ENCODE peak calls at places on chromosomes 12 and 14, in nine cellular contexts. T is GM12878, B is GM23338, Q is spleen, K is K562, P is upper lobe of left lung, I is suprapubic skin, J is breast epithelium, O is sigmoid colon. D is an unnamed sample.

GRCh38 chr12:39605996-39606395 is 13.6 kb downstream of the ABCD2 start:
- DNase-seq in T (no peak), B (peak), Q (no peak), K (no peak), P (no peak), I (no peak), J (no peak), O (no peak), D (no peak)

GRCh38 chr12:125240717-125241116 is 175.5 kb downstream of the AACS start:
- DNase-seq in T (no peak), B (no peak), Q (no peak), K (no peak), P (no peak), I (no peak), J (no peak), O (no peak), D (no peak)

GRCh38 chr12:113443030-113443539 is 20.9 kb downstream of the SDSL start:
- DNase-seq in T (no peak), B (no peak), Q (no peak), K (peak), P (no peak), I (no peak), J (no peak), O (no peak), D (no peak)

GRCh38 chr12:93725531-93725930 is 48.4 kb downstream of the CRADD start:
- DNase-seq in T (no peak), B (no peak), Q (no peak), K (no peak), P (no peak), I (no peak), J (no peak), O (no peak), D (no peak)

GRCh38 chr14:68444449-68445168 is 348.3 kb downstream of the ZFP36L1 start:
- DNase-seq in T (no peak), B (no peak), Q (no peak), K (no peak), P (no peak), I (no peak), J (peak), O (no peak), D (peak)

GRCh38 chr12:90149453-90149852 is 440.8 kb upstream of the ATP2B1 start:
- DNase-seq in T (no peak), B (no peak), Q (no peak), K (no peak), P (no peak), I (no peak), J (no peak), O (no peak), D (no peak)

GRCh38 chr14:69980457-69981414 is 101.5 kb downstream of the SMOC1 start:
- DNase-seq in T (no peak), B (peak), Q (no peak), K (no peak), P (no peak), I (no peak), J (no peak), O (no peak), D (no peak)

GRCh38 chr14:71908141-71908540 is 24.1 kb upstream of the RGS6 start:
- DNase-seq in T (no peak), B (no peak), Q (no peak), K (no peak), P (no peak), I (no peak), J (no peak), O (no peak), D (no peak)

GRCh38 chr12:70919597-70920035 is 922 bp downstream of the PTPRR start:
- DNase-seq in T (no peak), B (peak), Q (no peak), K (no peak), P (no peak), I (no peak), J (no peak), O (no peak), D (no peak)

DNA sequence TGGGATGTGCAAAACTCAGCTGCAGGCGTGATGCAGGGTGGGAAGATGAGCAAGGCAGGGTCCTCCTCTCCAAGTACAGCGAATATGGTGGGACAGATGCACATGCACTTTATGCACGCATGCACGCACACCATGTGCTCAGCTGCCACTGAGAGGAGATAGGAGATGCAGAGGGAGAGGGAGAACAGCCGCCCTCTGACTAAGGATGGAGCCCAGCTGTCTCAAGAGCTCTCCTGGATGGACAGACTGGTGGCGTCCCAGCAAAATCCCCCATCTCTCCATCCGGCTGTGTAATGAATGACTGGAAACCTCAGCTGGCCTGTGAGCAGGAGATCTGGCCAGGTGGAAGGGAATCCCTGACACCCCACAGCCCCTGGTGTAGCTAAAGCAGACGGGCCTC is 24.3 kb upstream of the BDKRB1 start:
- DNase-seq in T (no peak), B (no peak), Q (no peak), K (no peak), P (no peak), I (no peak), J (no peak), O (no peak), D (no peak)
- TF ChIP-seq POLR2AphosphoS5 in T (no peak), B (no peak), Q (no peak), K (no peak), P (no peak), I (no peak), J (no peak), O (no peak), D (no peak)

GRCh38 chr14:35558680-35559079 is 24.7 kb downstream of the INSM2 start:
- DNase-seq in T (no peak), B (peak), Q (no peak), K (no peak), P (no peak), I (no peak), J (no peak), O (no peak), D (no peak)
- TF ChIP-seq CTCF in T (no peak), B (no peak), Q (no peak), K (no peak), P (no peak), I (no peak), J (no peak), O (no peak), D (no peak)

DNA sequence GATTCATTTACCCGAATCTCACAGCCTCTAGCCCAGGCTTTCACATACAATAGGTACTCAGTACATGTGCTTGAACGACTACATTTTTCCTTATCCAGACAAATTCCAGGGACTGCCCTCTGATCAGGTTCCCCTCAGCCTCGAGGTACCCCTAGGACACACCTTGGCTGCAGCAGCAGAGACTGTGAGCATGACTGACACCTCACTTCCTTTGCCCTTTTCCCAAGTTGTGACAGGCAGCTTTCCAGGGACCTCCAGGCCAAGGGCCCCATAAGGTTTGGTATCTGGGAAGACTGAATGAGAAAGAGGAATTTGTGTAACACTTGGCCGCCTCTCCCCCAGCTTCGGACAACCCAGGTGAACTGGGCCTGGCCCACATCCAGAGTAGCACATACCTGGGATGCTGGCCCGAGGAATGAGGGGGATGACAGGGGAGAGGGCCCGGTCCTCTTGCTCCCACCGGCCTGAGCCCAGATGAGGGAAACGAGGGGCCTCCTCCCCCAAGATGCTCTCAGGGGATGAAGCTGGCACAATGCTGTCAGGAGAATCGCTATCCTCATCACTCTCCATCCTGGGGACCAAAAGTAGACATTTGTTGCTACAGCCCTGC is 10.2 kb upstream of the PRKAG1 start:
- DNase-seq in T (no peak), B (no peak), Q (no peak), K (no peak), P (no peak), I (peak), J (no peak), O (no peak), D (no peak)
- H3K27ac ChIP-seq in T (no peak), B (no peak), Q (no peak), K (no peak), P (no peak), I (no peak), J (no peak), O (no peak), D (no peak)

DNA sequence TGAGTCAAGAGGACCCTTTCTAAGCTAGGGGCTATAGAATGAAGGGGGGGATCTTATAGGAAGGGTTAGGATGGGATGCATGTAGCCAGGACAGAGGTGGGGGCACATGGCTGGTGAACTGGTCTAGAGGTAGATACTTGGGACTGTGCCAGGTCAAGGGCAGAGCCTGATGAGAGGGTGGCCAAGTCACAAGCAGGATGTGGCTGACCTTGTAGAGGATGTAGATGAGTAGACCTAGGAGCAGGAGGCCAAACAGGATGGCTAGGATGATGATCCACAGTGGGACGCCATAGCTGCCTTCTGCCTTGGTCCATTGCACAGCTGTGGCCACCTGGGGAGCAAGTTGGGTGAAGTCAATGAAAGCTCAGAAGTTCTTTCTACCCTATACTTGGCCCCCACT is 12.6 kb upstream of the ZNF385A start:
- DNase-seq in T (no peak), B (no peak), Q (no peak), K (no peak), P (no peak), I (no peak), J (no peak), O (no peak), D (no peak)
- TF ChIP-seq POLR2AphosphoS5 in T (no peak), B (no peak), Q (no peak), K (no peak), P (no peak), I (no peak), J (no peak), O (peak), D (no peak)

GRCh38 chr14:61927521-61927920 is 165.3 kb downstream of the SNAPC1 start:
- DNase-seq in T (no peak), B (peak), Q (no peak), K (no peak), P (no peak), I (no peak), J (no peak), O (no peak), D (no peak)

GRCh38 chr14:61927015-61927414 is 164.8 kb downstream of the SNAPC1 start:
- DNase-seq in T (no peak), B (no peak), Q (no peak), K (no peak), P (no peak), I (no peak), J (no peak), O (no peak), D (no peak)

GRCh38 chr14:61925732-61926445 is 163.7 kb downstream of the SNAPC1 start:
- DNase-seq in T (no peak), B (no peak), Q (no peak), K (no peak), P (no peak), I (no peak), J (no peak), O (no peak), D (no peak)

GRCh38 chr14:61923348-61923747 is 161.1 kb downstream of the SNAPC1 start:
- DNase-seq in T (no peak), B (peak), Q (no peak), K (no peak), P (no peak), I (no peak), J (no peak), O (no peak), D (no peak)

DNA sequence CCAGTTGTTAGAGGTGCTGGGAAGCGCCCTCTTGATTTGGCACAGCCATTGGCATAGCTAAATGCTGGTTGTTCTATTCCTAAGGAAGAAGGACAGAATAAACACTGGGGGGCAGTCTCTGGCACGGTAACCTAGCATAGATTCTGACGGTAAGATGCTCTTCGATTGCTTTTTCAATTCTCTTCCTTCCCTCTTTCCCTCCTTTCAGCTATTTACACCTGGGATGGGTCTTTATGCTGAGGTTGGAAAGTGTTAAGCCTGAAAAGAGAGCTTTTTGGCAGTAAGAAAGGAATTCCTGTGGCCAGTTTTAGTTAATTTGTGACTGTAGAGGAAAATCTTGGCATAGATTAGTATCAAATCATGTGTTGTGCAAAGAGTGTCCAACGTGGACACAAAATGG is 162.8 kb downstream of the SNAPC1 start:
- DNase-seq in T (no peak), B (peak), Q (no peak), K (no peak), P (no peak), I (no peak), J (no peak), O (no peak), D (no peak)
- TF ChIP-seq CTCF in T (peak), B (peak), Q (peak), K (no peak), P (no peak), I (no peak), J (no peak), O (no peak), D (no peak)

D was measured in stomach.